ENCODE peak calls at places on chromosomes 12 and 14, in nine cellular contexts. Y is G401; G is MCF 10A; L is A549; F is ELR; J is stimulated activated CD8-positive, alpha-beta memory T cell treated with anti-CD3 and anti-CD28 coated beads, Interleukin-7, amount 100 ng/mL, for 1 hour; M is caudate nucleus; B is HTR-8/SVneo; K is LoVo. Q is an unnamed sample.

GRCh38 chr14:90616881-90617280 is 199.3 kb downstream of the TTC7B start:
- DNase-seq in Y (no peak), G (no peak), L (no peak), F (peak), J (no peak), M (no peak), B (no peak), K (no peak), Q (no peak)

GRCh38 chr12:34599530-34600513 is 577.5 kb downstream of the ALG10 start:
- DNase-seq in Y (no peak), G (no peak), L (no peak), F (no peak), J (no peak), M (no peak), B (no peak), K (no peak), Q (no peak)

GRCh38 chr12:31238764-31239387 is 87.1 kb downstream of the SINHCAF start:
- DNase-seq in Y (peak), G (peak), L (peak), F (peak), J (peak), M (no peak), B (peak), K (peak), Q (peak)

GRCh38 chr12:6494968-6495367 is 1.1 kb downstream of the NCAPD2 start:
- DNase-seq in Y (no peak), G (peak), L (no peak), F (peak), J (no peak), M (no peak), B (no peak), K (no peak), Q (peak)

GRCh38 chr14:29654910-29655590 is 272.6 kb downstream of the PRKD1 start:
- DNase-seq in Y (no peak), G (peak), L (no peak), F (peak), J (no peak), M (no peak), B (no peak), K (no peak), Q (peak)

GRCh38 chr12:64088431-64089349 is 133.4 kb downstream of the KICS2 start:
- DNase-seq in Y (no peak), G (peak), L (peak), F (peak), J (no peak), M (no peak), B (peak), K (peak), Q (peak)

GRCh38 chr14:89386214-89386886 is 30.7 kb downstream of the FOXN3 start:
- DNase-seq in Y (no peak), G (no peak), L (no peak), F (no peak), J (no peak), M (no peak), B (no peak), K (no peak), Q (no peak)

GRCh38 chr12:80655751-80656150 is 51.7 kb upstream of the MYF6 start:
- DNase-seq in Y (no peak), G (no peak), L (no peak), F (no peak), J (no peak), M (no peak), B (no peak), K (no peak), Q (peak)

GRCh38 chr14:102655154-102655553 is 62.7 kb downstream of the RCOR1 start:
- DNase-seq in Y (no peak), G (peak), L (peak), F (peak), J (no peak), M (no peak), B (peak), K (peak), Q (peak)

GRCh38 chr14:21262410-21262809 is 6.8 kb downstream of the HNRNPC start:
- DNase-seq in Y (no peak), G (no peak), L (no peak), F (no peak), J (no peak), M (no peak), B (no peak), K (no peak), Q (no peak)

GRCh38 chr12:52275686-52276085 is 1.2 kb downstream of the KRT86 start:
- DNase-seq in Y (no peak), G (no peak), L (no peak), F (no peak), J (no peak), M (no peak), B (no peak), K (no peak), Q (no peak)

GRCh38 chr14:35213869-35214387 is 78.3 kb upstream of the PSMA6 start:
- DNase-seq in Y (no peak), G (peak), L (no peak), F (peak), J (no peak), M (no peak), B (peak), K (peak), Q (peak)

GRCh38 chr12:13489246-13489645 is 292.7 kb downstream of the EMP1 start:
- DNase-seq in Y (no peak), G (no peak), L (no peak), F (no peak), J (no peak), M (no peak), B (no peak), K (no peak), Q (no peak)

GRCh38 chr12:62860501-62861156 is 74.3 kb downstream of the PPM1H start:
- DNase-seq in Y (no peak), G (no peak), L (no peak), F (peak), J (no peak), M (no peak), B (no peak), K (no peak), Q (peak)

GRCh38 chr14:96303981-96304380 is 48.0 kb downstream of the BDKRB1 start:
- DNase-seq in Y (no peak), G (no peak), L (no peak), F (no peak), J (no peak), M (no peak), B (no peak), K (no peak), Q (peak)

GRCh38 chr12:52235822-52236291 is 2.8 kb downstream of the KRT7 start:
- DNase-seq in Y (no peak), G (peak), L (no peak), F (no peak), J (no peak), M (no peak), B (no peak), K (peak), Q (no peak)

GRCh38 chr14:67674139-67674479 is 323 bp downstream of the VTI1B start:
- DNase-seq in Y (peak), G (peak), L (peak), F (peak), J (no peak), M (no peak), B (peak), K (peak), Q (peak)

GRCh38 chr12:12266389-12266872 is 413 bp downstream of the LRP6 start:
- DNase-seq in Y (peak), G (peak), L (no peak), F (peak), J (no peak), M (no peak), B (no peak), K (no peak), Q (no peak)

GRCh38 chr12:67539329-67539728 is 109.2 kb upstream of the DYRK2 start:
- DNase-seq in Y (no peak), G (no peak), L (no peak), F (no peak), J (no peak), M (no peak), B (no peak), K (no peak), Q (no peak)

GRCh38 chr14:69658664-69659261 is 47.4 kb downstream of the SUSD6 start:
- DNase-seq in Y (no peak), G (peak), L (no peak), F (no peak), J (no peak), M (no peak), B (no peak), K (no peak), Q (no peak)

Q was measured in LHCN-M2.